ENCODE peak calls at places on chromosomes 7 and 10, in five cellular contexts. One of them, this sample, is unnamed.

GRCh38 chr10:71426058-71426605 is 29.4 kb downstream of the CDH23 start:
- DNase-seq in heart right ventricle: no peak
- DNase-seq in B cell: no peak
- DNase-seq in Calu3: no peak
- DNase-seq in ascending aorta: peak; percentile 24
- DNase-seq in this sample: no peak

GRCh38 chr7:27175005-27175625 is 995 bp upstream of the HOXA10 start:
- DNase-seq in Calu3: no peak
- DNase-seq in B cell: no peak
- DNase-seq in ascending aorta: peak; percentile 50
- DNase-seq in heart right ventricle: no peak
- DNase-seq in this sample: no peak

GRCh38 chr7:71220210-71220695 is 88.3 kb downstream of the GALNT17 start:
- DNase-seq in B cell: no peak
- DNase-seq in ascending aorta: no peak
- DNase-seq in heart right ventricle: no peak
- DNase-seq in Calu3: no peak
- DNase-seq in this sample: no peak

GRCh38 chr7:100585511-100586265 is at the start of gene LRCH4:
- DNase-seq in Calu3: peak; percentile 68
- DNase-seq in ascending aorta: no peak
- DNase-seq in heart right ventricle: peak; percentile 65
- DNase-seq in B cell: peak; percentile 61
- DNase-seq in this sample: peak; percentile 47

GRCh38 chr7:74051629-74052410 is 23.8 kb downstream of the ELN start:
- DNase-seq in B cell: no peak
- DNase-seq in ascending aorta: no peak
- DNase-seq in heart right ventricle: no peak
- DNase-seq in Calu3: peak; percentile 69
- DNase-seq in this sample: peak; percentile 55

GRCh38 chr7:50155755-50156154 is 62.7 kb upstream of the ZPBP start:
- DNase-seq in heart right ventricle: no peak
- DNase-seq in B cell: no peak
- DNase-seq in ascending aorta: no peak
- DNase-seq in Calu3: no peak
- DNase-seq in this sample: no peak

GRCh38 chr7:17239683-17240521 is 58.5 kb upstream of the AHR start:
- DNase-seq in B cell: no peak
- DNase-seq in ascending aorta: no peak
- DNase-seq in Calu3: no peak
- DNase-seq in heart right ventricle: no peak
- DNase-seq in this sample: no peak

GRCh38 chr7:29607259-29607658 is 43.6 kb downstream of the PRR15 start:
- DNase-seq in Calu3: no peak
- DNase-seq in ascending aorta: no peak
- DNase-seq in B cell: no peak
- DNase-seq in heart right ventricle: no peak
- DNase-seq in this sample: no peak

GRCh38 chr10:101781984-101782810 is 1.0 kb downstream of the NPM3 start:
- DNase-seq in ascending aorta: peak; percentile 61
- DNase-seq in heart right ventricle: no peak
- DNase-seq in B cell: no peak
- DNase-seq in Calu3: no peak
- DNase-seq in this sample: no peak

GRCh38 chr10:14325325-14325955 is 5.3 kb downstream of the FRMD4A start:
- DNase-seq in heart right ventricle: peak; percentile 33
- DNase-seq in Calu3: peak; percentile 30
- DNase-seq in B cell: no peak
- DNase-seq in ascending aorta: no peak
- DNase-seq in this sample: peak; percentile 75

GRCh38 chr10:28580825-28581224 is 47.9 kb downstream of the WAC start:
- DNase-seq in ascending aorta: no peak
- DNase-seq in Calu3: no peak
- DNase-seq in heart right ventricle: no peak
- DNase-seq in B cell: no peak
- DNase-seq in this sample: no peak

GRCh38 chr7:151774951-151775350 is 102.0 kb downstream of the PRKAG2 start:
- DNase-seq in Calu3: no peak
- DNase-seq in ascending aorta: no peak
- DNase-seq in heart right ventricle: no peak
- DNase-seq in B cell: no peak
- DNase-seq in this sample: no peak

GRCh38 chr7:13057462-13058200 is 370.2 kb downstream of the ARL4A start:
- DNase-seq in Calu3: no peak
- DNase-seq in ascending aorta: no peak
- DNase-seq in heart right ventricle: no peak
- DNase-seq in B cell: no peak
- DNase-seq in this sample: no peak

GRCh38 chr7:45179666-45180065 is 22.1 kb downstream of the RAMP3 start:
- DNase-seq in Calu3: no peak
- DNase-seq in heart right ventricle: no peak
- DNase-seq in B cell: no peak
- DNase-seq in ascending aorta: peak; percentile 15
- DNase-seq in this sample: no peak

GRCh38 chr10:73969224-73969811 is 28.6 kb upstream of the VCL start:
- DNase-seq in B cell: no peak
- DNase-seq in heart right ventricle: no peak
- DNase-seq in ascending aorta: no peak
- DNase-seq in Calu3: no peak
- DNase-seq in this sample: no peak

GRCh38 chr10:99619090-99619800 is 994 bp downstream of the SLC25A28 start:
- DNase-seq in heart right ventricle: no peak
- DNase-seq in Calu3: no peak
- DNase-seq in ascending aorta: no peak
- DNase-seq in B cell: no peak
- DNase-seq in this sample: no peak

GRCh38 chr7:138814806-138815332 is 16.9 kb upstream of the ATP6V0A4 start:
- DNase-seq in ascending aorta: no peak
- DNase-seq in Calu3: no peak
- DNase-seq in B cell: no peak
- DNase-seq in heart right ventricle: no peak
- DNase-seq in this sample: no peak

GRCh38 chr10:17673517-17674051 is 29.6 kb downstream of the STAM start:
- DNase-seq in ascending aorta: no peak
- DNase-seq in B cell: no peak
- DNase-seq in heart right ventricle: no peak
- DNase-seq in Calu3: no peak
- DNase-seq in this sample: no peak

GRCh38 chr7:17989546-17989945 is 38.1 kb downstream of the PRPS1L1 start:
- DNase-seq in heart right ventricle: no peak
- DNase-seq in Calu3: no peak
- DNase-seq in B cell: no peak
- DNase-seq in ascending aorta: no peak
- DNase-seq in this sample: no peak

GRCh38 chr7:2938514-2939192 is 94.5 kb upstream of the GNA12 start:
- DNase-seq in heart right ventricle: no peak
- DNase-seq in B cell: no peak
- DNase-seq in Calu3: no peak
- DNase-seq in ascending aorta: peak; percentile 52
- DNase-seq in this sample: no peak

GRCh38 chr7:104096683-104097082 is 107.2 kb upstream of the RELN start:
- DNase-seq in B cell: no peak
- DNase-seq in ascending aorta: no peak
- DNase-seq in Calu3: peak; percentile 12
- DNase-seq in heart right ventricle: no peak
- DNase-seq in this sample: peak; percentile 27

GRCh38 chr10:66999762-67000161 is 73.9 kb downstream of the LRRTM3 start:
- DNase-seq in Calu3: no peak
- DNase-seq in heart right ventricle: no peak
- DNase-seq in ascending aorta: no peak
- DNase-seq in B cell: no peak
- DNase-seq in this sample: no peak

GRCh38 chr7:116425647-116426209 is 73.8 kb upstream of the CAV2 start:
- DNase-seq in Calu3: no peak
- DNase-seq in B cell: no peak
- DNase-seq in heart right ventricle: no peak
- DNase-seq in ascending aorta: no peak
- DNase-seq in this sample: no peak

GRCh38 chr7:135088566-135088965 is 59.3 kb upstream of the TMEM140 start:
- DNase-seq in heart right ventricle: no peak
- DNase-seq in Calu3: no peak
- DNase-seq in ascending aorta: no peak
- DNase-seq in B cell: no peak
- DNase-seq in this sample: no peak
- TF ChIP-seq CTCF in heart right ventricle: no peak
- TF ChIP-seq CTCF in Calu3: no peak
- TF ChIP-seq CTCF in ascending aorta: no peak
- TF ChIP-seq CTCF in B cell: no peak
- TF ChIP-seq CTCF in this sample: no peak

GRCh38 chr7:98562336-98563182 is 54.5 kb upstream of the NPTX2 start:
- DNase-seq in Calu3: no peak
- DNase-seq in ascending aorta: no peak
- DNase-seq in heart right ventricle: no peak
- DNase-seq in B cell: no peak
- DNase-seq in this sample: no peak
- TF ChIP-seq CTCF in Calu3: no peak
- TF ChIP-seq CTCF in ascending aorta: no peak
- TF ChIP-seq CTCF in heart right ventricle: no peak
- TF ChIP-seq CTCF in B cell: no peak
- TF ChIP-seq CTCF in this sample: no peak

GRCh38 chr10:58531084-58531695 is 18.5 kb downstream of the BICC1 start:
- DNase-seq in Calu3: peak; percentile 90
- DNase-seq in ascending aorta: no peak
- DNase-seq in B cell: no peak
- DNase-seq in heart right ventricle: no peak
- DNase-seq in this sample: peak; percentile 77
- TF ChIP-seq CTCF in Calu3: peak; percentile 91
- TF ChIP-seq CTCF in ascending aorta: peak; percentile 57
- TF ChIP-seq CTCF in B cell: peak; percentile 80
- TF ChIP-seq CTCF in heart right ventricle: peak; percentile 65
- TF ChIP-seq CTCF in this sample: peak; percentile 92

GRCh38 chr10:85548038-85548437 is 818.6 kb downstream of the GRID1 start:
- DNase-seq in B cell: no peak
- DNase-seq in heart right ventricle: no peak
- DNase-seq in Calu3: peak; percentile 59
- DNase-seq in ascending aorta: no peak
- DNase-seq in this sample: peak; percentile 21
- TF ChIP-seq CTCF in B cell: no peak
- TF ChIP-seq CTCF in heart right ventricle: peak; percentile 52
- TF ChIP-seq CTCF in Calu3: no peak
- TF ChIP-seq CTCF in ascending aorta: peak; percentile 27
- TF ChIP-seq CTCF in this sample: no peak

GRCh38 chr7:8433477-8434289 is at the start of gene NXPH1:
- DNase-seq in Calu3: peak; percentile 65
- DNase-seq in B cell: no peak
- DNase-seq in ascending aorta: no peak
- DNase-seq in heart right ventricle: no peak
- DNase-seq in this sample: peak; percentile 80
- TF ChIP-seq CTCF in Calu3: peak; percentile 69
- TF ChIP-seq CTCF in B cell: no peak
- TF ChIP-seq CTCF in ascending aorta: no peak
- TF ChIP-seq CTCF in heart right ventricle: no peak
- TF ChIP-seq CTCF in this sample: peak; percentile 42

GRCh38 chr10:119306514-119306951 is 99.2 kb downstream of the GRK5 start:
- DNase-seq in ascending aorta: no peak
- DNase-seq in B cell: peak; percentile 96
- DNase-seq in heart right ventricle: no peak
- DNase-seq in Calu3: no peak
- DNase-seq in this sample: no peak
- TF ChIP-seq CTCF in ascending aorta: peak; percentile 20
- TF ChIP-seq CTCF in B cell: peak; percentile 76
- TF ChIP-seq CTCF in heart right ventricle: no peak
- TF ChIP-seq CTCF in Calu3: no peak
- TF ChIP-seq CTCF in this sample: no peak

GRCh38 chr7:23185980-23186379 is 4.1 kb downstream of the NUP42 start:
- DNase-seq in B cell: no peak
- DNase-seq in heart right ventricle: no peak
- DNase-seq in Calu3: no peak
- DNase-seq in ascending aorta: no peak
- DNase-seq in this sample: no peak

GRCh38 chr7:23183279-23184012 is 1.6 kb downstream of the NUP42 start:
- DNase-seq in Calu3: no peak
- DNase-seq in heart right ventricle: no peak
- DNase-seq in B cell: no peak
- DNase-seq in ascending aorta: no peak
- DNase-seq in this sample: no peak

GRCh38 chr7:23181684-23182553 is at the start of gene NUP42:
- DNase-seq in B cell: peak; percentile 97
- DNase-seq in Calu3: peak; percentile 99
- DNase-seq in ascending aorta: peak; percentile 98
- DNase-seq in heart right ventricle: peak; percentile 92
- DNase-seq in this sample: peak; percentile 97

GRCh38 chr7:23184291-23184690 is 2.4 kb downstream of the NUP42 start:
- DNase-seq in ascending aorta: no peak
- DNase-seq in Calu3: no peak
- DNase-seq in heart right ventricle: no peak
- DNase-seq in B cell: no peak
- DNase-seq in this sample: no peak

DNA sequence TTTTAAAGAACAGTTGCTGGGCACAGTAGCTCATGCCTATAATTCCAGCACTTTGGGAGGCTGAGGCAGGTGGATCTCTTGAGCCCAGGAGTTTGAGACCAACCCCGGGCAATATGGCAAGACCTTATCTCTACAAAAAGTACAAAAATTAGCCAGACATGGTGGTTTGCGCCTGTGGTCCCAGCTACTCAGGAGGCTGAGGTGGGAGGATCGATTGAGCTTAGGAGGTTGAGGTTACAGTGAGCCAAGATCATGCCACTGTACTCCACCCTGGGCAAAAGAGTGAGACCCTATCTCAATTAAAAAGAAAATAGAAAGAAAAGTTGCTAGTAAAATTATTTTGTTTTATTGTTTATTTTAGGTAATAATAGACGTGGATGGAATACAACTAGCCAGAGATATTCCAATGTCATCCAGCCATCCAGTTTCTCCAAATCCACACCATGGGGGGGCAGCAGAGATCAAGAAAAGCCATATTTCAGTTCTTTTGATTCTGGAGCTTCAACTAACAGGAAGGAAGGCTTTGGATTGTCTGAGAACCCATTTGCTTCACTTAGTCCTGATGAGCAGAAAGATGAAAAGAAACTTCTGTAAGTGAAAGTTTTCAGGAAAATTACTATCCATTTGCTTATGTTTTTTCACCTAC is 3.0 kb downstream of the NUP42 start:
- DNase-seq in ascending aorta: no peak
- DNase-seq in Calu3: peak; percentile 80
- DNase-seq in heart right ventricle: no peak
- DNase-seq in B cell: no peak
- DNase-seq in this sample: peak; percentile 64
- TF ChIP-seq CTCF in ascending aorta: peak; percentile 60
- TF ChIP-seq CTCF in Calu3: peak; percentile 81
- TF ChIP-seq CTCF in heart right ventricle: peak; percentile 66
- TF ChIP-seq CTCF in B cell: no peak
- TF ChIP-seq CTCF in this sample: peak; percentile 43